ENCODE peak calls at places on chromosomes 5 and 9, in nine cellular contexts. N, T, K, I, Z, U, D, E and B are unnamed samples. For H3K9me3, the result is how much of the 10 kb centered on the place peaks cover.

GRCh38 chr9:91852801-91853347 is 97.2 kb downstream of the ROR2 start:
- DNase-seq in D (no peak), U (no peak), T (no peak), Z (no peak), K (no peak), I (no peak), E (peak), N (no peak), B (no peak)

GRCh38 chr9:89799221-89799620 is 194.4 kb downstream of the GADD45G start:
- DNase-seq in U (no peak), T (no peak), E (no peak), K (no peak), Z (no peak), D (no peak), N (no peak), I (no peak), B (no peak)

GRCh38 chr5:100691545-100691944 is 156.4 kb downstream of the FAM174A start:
- DNase-seq in I (no peak), T (no peak), U (no peak), Z (no peak), E (no peak), N (no peak), K (no peak), D (no peak), B (no peak)

GRCh38 chr5:3218096-3218495 is 377.5 kb upstream of the IRX1 start:
- DNase-seq in I (no peak), N (no peak), K (no peak), E (no peak), T (no peak), D (no peak), U (no peak), Z (no peak), B (no peak)

GRCh38 chr5:51567636-51568035 is 184.4 kb downstream of the ISL1 start:
- DNase-seq in T (no peak), Z (no peak), U (no peak), N (no peak), I (no peak), K (no peak), D (no peak), E (no peak), B (no peak)

GRCh38 chr9:91312717-91313325 is 48.9 kb downstream of the AUH start:
- DNase-seq in T (no peak), U (no peak), I (peak), Z (no peak), D (no peak), N (no peak), E (no peak), K (no peak), B (no peak)

GRCh38 chr9:126916909-126917308 is 2.3 kb downstream of the RALGPS1 start:
- DNase-seq in K (no peak), U (no peak), I (no peak), E (no peak), N (no peak), Z (no peak), T (no peak), D (no peak), B (peak)

GRCh38 chr5:140242890-140243585 is 59.9 kb downstream of the PFDN1 start:
- DNase-seq in N (no peak), E (peak), U (no peak), T (no peak), I (no peak), Z (peak), D (peak), K (no peak), B (no peak)

GRCh38 chr5:40480392-40480791 is 199.3 kb upstream of the PTGER4 start:
- DNase-seq in N (no peak), E (no peak), Z (no peak), T (no peak), U (no peak), K (no peak), D (no peak), I (no peak), B (no peak)

GRCh38 chr9:112029921-112030444 is 133.4 kb downstream of the UGCG start:
- DNase-seq in Z (no peak), I (no peak), T (no peak), N (no peak), D (no peak), U (no peak), E (no peak), K (no peak), B (no peak)

GRCh38 chr5:132526974-132527564 is 16.3 kb downstream of the IL5 start:
- DNase-seq in T (no peak), N (no peak), Z (no peak), U (no peak), I (no peak), K (no peak), D (no peak), E (no peak), B (no peak)
- H3K4me3 ChIP-seq in T (no peak), N (no peak), Z (no peak), U (no peak), I (no peak), K (no peak), D (no peak), E (no peak), B (no peak)

GRCh38 chr5:157148734-157149615 is 6.3 kb upstream of the MED7 start:
- DNase-seq in U (peak), D (no peak), T (peak), K (peak), I (peak), N (peak), E (no peak), Z (no peak), B (peak)
- H3K9me3 ChIP-seq in U (under half), D (under half), T (under half), K (under half), I (under half), N (under half), E (under half), Z (under half), B (under half)

GRCh38 chr5:373710-374602 is 52.4 kb downstream of the AHRR start:
- DNase-seq in N (no peak), T (peak), Z (no peak), D (no peak), I (peak), U (peak), K (peak), E (peak), B (peak)

GRCh38 chr5:371811-372555 is 50.5 kb downstream of the AHRR start:
- DNase-seq in Z (no peak), U (peak), K (peak), T (no peak), E (no peak), I (no peak), N (no peak), D (peak), B (no peak)

GRCh38 chr5:370959-371810 is 49.7 kb downstream of the AHRR start:
- DNase-seq in N (no peak), I (no peak), K (peak), Z (no peak), E (no peak), T (no peak), D (peak), U (peak), B (no peak)

GRCh38 chr5:372911-373709 is 51.6 kb downstream of the AHRR start:
- DNase-seq in E (no peak), Z (no peak), U (peak), T (no peak), I (no peak), N (no peak), K (no peak), D (no peak), B (no peak)

GRCh38 chr5:372556-372910 is 51.0 kb downstream of the AHRR start:
- DNase-seq in Z (no peak), K (peak), D (no peak), N (no peak), E (no peak), I (no peak), U (no peak), T (no peak), B (no peak)
- H3K4me3 ChIP-seq in Z (no peak), K (no peak), D (no peak), N (no peak), E (no peak), I (no peak), U (no peak), T (no peak), B (no peak)

DNA sequence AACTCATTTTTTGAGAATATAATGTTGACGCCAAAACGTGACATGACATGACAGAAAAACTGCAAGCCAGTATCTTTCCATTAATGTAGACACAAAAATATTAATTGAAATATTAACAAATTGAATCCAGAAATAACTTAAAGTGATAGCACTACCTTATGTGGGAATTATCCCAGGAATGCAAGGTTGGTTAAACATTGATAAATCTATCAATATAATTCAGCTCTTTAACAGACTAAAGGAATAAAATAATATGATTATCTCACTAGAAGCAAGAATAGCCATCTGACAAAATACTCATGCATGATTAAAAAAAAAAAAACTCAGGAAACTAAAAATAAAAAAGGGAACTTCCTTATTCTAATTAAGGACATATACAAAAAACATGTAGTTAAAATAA is 6.8 kb downstream of the ZNF510 start:
- DNase-seq in Z (no peak), U (no peak), N (no peak), E (no peak), I (no peak), T (no peak), K (no peak), D (no peak), B (no peak)
- H3K9me3 ChIP-seq in Z (half or more), U (half or more), N (half or more), E (half or more), I (under half), T (under half), K (half or more), D (half or more), B (under half)

GRCh38 chr5:149931992-149932436 is 12.6 kb downstream of the PDE6A start:
- DNase-seq in K (no peak), N (no peak), Z (no peak), E (no peak), D (no peak), T (no peak), U (no peak), I (no peak), B (no peak)

GRCh38 chr5:149932445-149933350 is 11.9 kb downstream of the PDE6A start:
- DNase-seq in K (no peak), E (no peak), D (no peak), T (no peak), U (no peak), Z (peak), N (no peak), I (peak), B (no peak)

GRCh38 chr5:149935431-149935901 is 9.1 kb downstream of the PDE6A start:
- DNase-seq in K (no peak), I (no peak), Z (no peak), E (no peak), U (no peak), N (no peak), D (no peak), T (no peak), B (no peak)

GRCh38 chr5:149930060-149930753 is 14.4 kb downstream of the PDE6A start:
- DNase-seq in Z (no peak), I (peak), K (no peak), E (no peak), N (no peak), U (no peak), T (peak), D (no peak), B (no peak)

DNA sequence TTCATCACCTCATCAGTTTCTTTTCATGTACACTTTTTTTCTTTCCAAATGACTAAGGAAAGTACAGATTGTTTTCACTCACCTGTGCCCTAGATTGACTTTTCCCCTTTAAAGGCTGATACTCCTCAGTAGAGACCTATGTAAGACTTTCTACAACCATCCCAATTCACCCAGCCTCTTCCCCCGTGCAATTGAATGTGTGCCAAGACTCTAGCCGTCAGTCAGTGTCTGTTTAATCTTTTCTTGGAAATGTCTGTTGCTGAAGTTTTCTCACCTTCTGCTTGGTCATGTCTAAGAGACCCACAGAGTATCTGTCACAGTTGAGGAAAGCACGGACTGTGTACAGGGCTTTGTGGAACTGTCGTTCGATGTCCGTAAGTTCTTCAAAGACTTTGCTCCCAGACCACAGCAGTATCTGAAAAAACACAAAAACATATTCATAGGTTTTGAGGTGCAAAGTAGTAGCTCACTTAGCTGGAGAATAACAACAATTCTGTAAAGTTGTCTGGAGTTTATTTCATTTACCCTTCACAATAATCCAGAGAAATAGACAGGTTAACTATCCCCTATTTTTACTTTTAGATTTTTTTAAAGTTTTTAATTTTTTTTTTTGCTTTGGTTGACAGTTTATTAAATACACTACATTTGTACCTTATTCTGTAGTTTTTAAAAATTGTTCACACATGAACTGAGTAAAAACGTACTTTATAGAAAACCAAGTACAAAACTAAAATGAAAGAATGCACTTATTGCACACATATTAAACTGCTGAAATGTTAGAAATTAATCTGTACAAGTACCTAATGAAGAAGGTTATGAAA is 13.6 kb downstream of the PDE6A start:
- DNase-seq in I (no peak), U (no peak), N (no peak), Z (no peak), T (peak), D (no peak), K (no peak), E (no peak), B (no peak)
- H3K4me3 ChIP-seq in I (no peak), U (no peak), N (no peak), Z (peak), T (no peak), D (peak), K (no peak), E (no peak), B (no peak)

GRCh38 chr5:113142186-113142585 is 165.6 kb downstream of the DCP2 start:
- DNase-seq in U (no peak), T (no peak), I (no peak), Z (no peak), D (no peak), K (no peak), E (no peak), N (no peak), B (peak)
- H3K9me3 ChIP-seq in U (under half), T (under half), I (under half), Z (under half), D (under half), K (under half), E (under half), N (under half), B (under half)

GRCh38 chr5:134070979-134071849 is 43.3 kb upstream of the TCF7 start:
- DNase-seq in D (no peak), U (peak), K (peak), N (no peak), E (no peak), I (peak), T (no peak), Z (no peak), B (no peak)
- H3K4me3 ChIP-seq in D (peak), U (no peak), K (no peak), N (peak), E (peak), I (peak), T (no peak), Z (peak), B (no peak)

GRCh38 chr5:141343953-141344463 is 379 bp downstream of the PCDHGA3 start:
- DNase-seq in D (no peak), T (no peak), I (no peak), E (no peak), U (no peak), Z (no peak), K (no peak), N (no peak), B (no peak)

GRCh38 chr5:141343242-141343952 is at the start of gene PCDHGA3:
- DNase-seq in T (peak), K (no peak), D (no peak), I (peak), N (no peak), Z (no peak), E (no peak), U (no peak), B (no peak)

GRCh38 chr5:141342773-141343172 is 856 bp upstream of the PCDHGA3 start:
- DNase-seq in K (no peak), Z (no peak), U (no peak), N (no peak), I (no peak), E (no peak), D (no peak), T (no peak), B (no peak)

DNA sequence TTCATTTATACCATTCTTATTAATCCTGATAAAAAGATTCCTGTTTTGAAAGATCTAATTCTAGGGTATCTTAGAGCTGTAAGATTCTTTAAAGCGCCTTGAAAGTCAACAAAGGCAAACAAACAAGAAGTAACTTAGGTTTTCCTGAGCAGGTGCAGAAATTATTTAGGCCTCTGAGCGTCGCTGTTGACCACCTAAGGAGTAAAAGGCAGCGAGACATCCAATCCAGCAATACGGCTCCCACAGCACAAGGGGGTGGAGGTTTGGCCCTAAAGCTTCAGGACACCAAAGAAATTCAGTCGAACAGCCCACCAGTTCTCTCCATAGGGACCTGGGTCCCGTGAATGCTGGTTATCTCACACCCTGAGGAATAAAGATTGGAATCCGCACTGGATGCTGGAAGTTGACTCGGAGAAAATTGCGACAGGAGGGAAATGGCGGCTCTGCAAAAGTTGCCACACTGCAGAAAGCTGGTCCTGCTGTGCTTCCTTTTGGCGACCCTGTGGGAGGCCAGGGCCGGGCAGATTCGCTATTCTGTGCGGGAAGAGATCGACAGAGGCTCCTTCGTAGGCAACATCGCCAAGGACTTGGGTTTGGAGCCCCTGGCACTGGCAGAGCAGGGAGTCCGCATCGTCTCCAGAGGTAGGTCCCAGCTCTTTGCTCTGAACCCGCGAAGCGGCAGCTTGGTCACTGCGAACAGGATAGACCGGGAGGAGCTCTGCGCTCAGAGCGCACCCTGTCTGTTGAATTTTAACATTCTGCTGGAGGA is at the start of gene PCDHGA2:
- DNase-seq in K (no peak), D (no peak), E (no peak), I (peak), U (no peak), T (no peak), Z (no peak), N (no peak), B (peak)
- H3K9me3 ChIP-seq in K (half or more), D (half or more), E (half or more), I (under half), U (half or more), T (under half), Z (under half), N (half or more), B (under half)

GRCh38 chr9:35813434-35814105 is 1.3 kb downstream of the HINT2 start:
- DNase-seq in I (no peak), E (no peak), D (no peak), U (peak), N (no peak), Z (no peak), K (no peak), T (no peak), B (peak)
- H3K4me3 ChIP-seq in I (peak), E (peak), D (peak), U (no peak), N (no peak), Z (peak), K (no peak), T (no peak), B (peak)

DNA sequence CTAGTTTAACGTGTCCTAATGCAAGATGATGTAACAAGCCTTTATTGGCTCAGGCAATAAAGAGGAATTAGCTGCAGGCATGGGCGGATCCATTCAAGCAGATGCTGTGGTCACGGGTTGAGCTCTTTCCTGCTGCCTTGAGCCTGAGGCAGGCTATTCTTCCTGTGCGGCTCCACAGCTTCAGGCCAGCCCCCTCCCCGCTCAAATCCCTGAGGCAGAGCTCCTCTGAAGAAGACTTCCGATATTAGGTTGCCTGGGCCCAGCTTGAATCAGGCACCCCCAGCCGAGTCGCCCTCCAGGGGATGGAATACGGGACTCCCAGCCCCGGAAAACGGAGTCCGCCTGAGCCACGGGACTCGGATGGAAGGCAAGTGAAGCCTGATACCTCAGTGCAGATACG is 95.0 kb upstream of the RUFY1 start:
- DNase-seq in E (no peak), T (no peak), Z (no peak), I (no peak), D (no peak), N (no peak), K (no peak), U (no peak), B (no peak)
- H3K9me3 ChIP-seq in E (under half), T (under half), Z (under half), I (under half), D (under half), N (under half), K (under half), U (under half), B (under half)